ENCODE peak calls at places on chromosomes 13 and 19, in eight cellular contexts. T is kidney tubule cell; F is G401; C is germinal center; A is transverse colon; E is astrocyte of the cerebellum; D is activated naive CD4-positive, alpha-beta T cell treated with anti-CD3 and anti-CD28 coated beads, Interleukin-2, amount 10 ng/mL, durations not matched to agents 7 days and 5 days; Q is activated T-cell treated with anti-CD3 and anti-CD28 coated beads for 1 hour. S is an unnamed sample.

GRCh38 chr19:28948531-28948930 is 264.4 kb downstream of the UQCRFS1 start:
- DNase-seq in T (no peak), F (no peak), C (no peak), A (no peak), E (no peak), D (no peak), Q (no peak), S (no peak)

GRCh38 chr19:2567580-2567979 is 91.7 kb downstream of the GADD45B start:
- DNase-seq in T (no peak), F (no peak), C (no peak), A (peak; percentile 65), E (no peak), D (peak; percentile 47), Q (no peak), S (no peak)

GRCh38 chr13:65656740-65657329 is 1573.3 kb downstream of the PCDH9 start:
- DNase-seq in T (peak; percentile 20), F (no peak), C (no peak), A (no peak), E (no peak), D (no peak), Q (no peak), S (no peak)

GRCh38 chr19:34484328-34484727 is 2.8 kb downstream of the WTIP start:
- DNase-seq in T (no peak), F (no peak), C (no peak), A (no peak), E (no peak), D (no peak), Q (no peak), S (no peak)

GRCh38 chr13:111516712-111517640 is 196.5 kb downstream of the TEX29 start:
- DNase-seq in T (no peak), F (no peak), C (no peak), A (no peak), E (no peak), D (no peak), Q (no peak), S (no peak)

GRCh38 chr19:14434543-14435319 is 1.6 kb downstream of the PKN1 start:
- DNase-seq in T (peak; percentile 90), F (peak; percentile 11), C (no peak), A (peak; percentile 59), E (peak; percentile 12), D (peak; percentile 41), Q (no peak), S (peak; percentile 9)

GRCh38 chr19:16371540-16371986 is 46.9 kb downstream of the KLF2 start:
- DNase-seq in T (no peak), F (no peak), C (peak; percentile 78), A (peak; percentile 90), E (no peak), D (peak; percentile 95), Q (peak; percentile 79), S (peak; percentile 93)

GRCh38 chr19:16106121-16106520 is 5.6 kb upstream of the RAB8A start:
- DNase-seq in T (peak; percentile 87), F (no peak), C (no peak), A (peak; percentile 41), E (no peak), D (no peak), Q (no peak), S (no peak)

GRCh38 chr19:48830965-48831364 is 5.3 kb downstream of the HSD17B14 start:
- DNase-seq in T (no peak), F (no peak), C (no peak), A (no peak), E (no peak), D (no peak), Q (no peak), S (no peak)

GRCh38 chr19:17797397-17798201 is 2.7 kb downstream of the B3GNT3 start:
- DNase-seq in T (peak; percentile 92), F (no peak), C (no peak), A (peak; percentile 89), E (no peak), D (no peak), Q (no peak), S (no peak)

GRCh38 chr19:31177230-31177629 is 172.0 kb downstream of the TSHZ3 start:
- DNase-seq in T (no peak), F (no peak), C (no peak), A (no peak), E (no peak), D (no peak), Q (no peak), S (no peak)

GRCh38 chr13:79548886-79549285 is 67.9 kb downstream of the NDFIP2 start:
- DNase-seq in T (no peak), F (peak; percentile 68), C (no peak), A (no peak), E (peak; percentile 9), D (no peak), Q (no peak), S (no peak)

GRCh38 chr13:99955747-99956472 is 15.7 kb downstream of the ZIC5 start:
- DNase-seq in T (peak; percentile 25), F (peak; percentile 75), C (no peak), A (no peak), E (peak; percentile 62), D (no peak), Q (no peak), S (no peak)

GRCh38 chr13:106499905-106500304 is 35.6 kb downstream of the EFNB2 start:
- DNase-seq in T (no peak), F (no peak), C (peak; percentile 31), A (no peak), E (no peak), D (no peak), Q (no peak), S (no peak)

GRCh38 chr13:23813635-23814034 is 75.6 kb downstream of the MIPEP start:
- DNase-seq in T (no peak), F (no peak), C (no peak), A (no peak), E (no peak), D (no peak), Q (no peak), S (no peak)

GRCh38 chr19:4742717-4743646 is 19.3 kb upstream of the DPP9 start:
- DNase-seq in T (no peak), F (no peak), C (no peak), A (no peak), E (no peak), D (no peak), Q (no peak), S (no peak)

GRCh38 chr13:24220086-24220703 is 59.7 kb downstream of the SPATA13 start:
- DNase-seq in T (peak; percentile 86), F (peak; percentile 77), C (peak; percentile 56), A (peak; percentile 59), E (peak; percentile 76), D (peak; percentile 61), Q (peak; percentile 24), S (peak; percentile 62)

GRCh38 chr19:55096061-55096701 is 20.5 kb downstream of the EPS8L1 start:
- DNase-seq in T (no peak), F (no peak), C (no peak), A (no peak), E (no peak), D (no peak), Q (no peak), S (peak; percentile 43)

GRCh38 chr13:110874508-110874960 is 40.3 kb downstream of the ANKRD10 start:
- DNase-seq in T (peak; percentile 58), F (no peak), C (peak; percentile 38), A (peak; percentile 86), E (peak; percentile 11), D (peak; percentile 68), Q (no peak), S (no peak)

GRCh38 chr13:32587014-32587773 is 942 bp downstream of the PDS5B start:
- DNase-seq in T (peak; percentile 61), F (peak; percentile 48), C (peak; percentile 60), A (peak; percentile 73), E (peak; percentile 27), D (peak; percentile 75), Q (peak; percentile 44), S (peak; percentile 78)

GRCh38 chr19:48194041-48194871 is 23.8 kb downstream of the ZSWIM9 start:
- DNase-seq in T (no peak), F (no peak), C (peak; percentile 68), A (no peak), E (no peak), D (peak; percentile 55), Q (peak; percentile 12), S (no peak)

GRCh38 chr13:25034173-25034572 is 61.8 kb upstream of the PABPC3 start:
- DNase-seq in T (no peak), F (no peak), C (no peak), A (no peak), E (no peak), D (no peak), Q (no peak), S (no peak)

GRCh38 chr13:103371271-103371670 is 305.1 kb upstream of the SLC10A2 start:
- DNase-seq in T (peak; percentile 44), F (no peak), C (no peak), A (no peak), E (peak; percentile 90), D (no peak), Q (no peak), S (no peak)

GRCh38 chr19:27774827-27775226 is 1438.1 kb downstream of the UQCRFS1 start:
- DNase-seq in T (no peak), F (no peak), C (peak; percentile 47), A (no peak), E (no peak), D (peak; percentile 52), Q (no peak), S (no peak)

GRCh38 chr19:14786421-14786851 is 8.1 kb upstream of the ADGRE2 start:
- DNase-seq in T (peak; percentile 7), F (no peak), C (peak; percentile 38), A (no peak), E (no peak), D (no peak), Q (no peak), S (no peak)

GRCh38 chr13:50481936-50482335 is 361.6 kb downstream of the DLEU7 start:
- DNase-seq in T (no peak), F (no peak), C (no peak), A (no peak), E (no peak), D (no peak), Q (no peak), S (no peak)

GRCh38 chr13:110555601-110556223 is 5.8 kb downstream of the RAB20 start:
- DNase-seq in T (peak; percentile 66), F (no peak), C (no peak), A (peak; percentile 44), E (no peak), D (no peak), Q (no peak), S (no peak)

GRCh38 chr13:41008349-41008980 is 10.7 kb downstream of the ELF1 start:
- DNase-seq in T (peak; percentile 27), F (no peak), C (no peak), A (no peak), E (no peak), D (no peak), Q (no peak), S (no peak)

GRCh38 chr13:59823495-59823894 is 340.2 kb downstream of the DIAPH3 start:
- DNase-seq in T (peak; percentile 75), F (peak; percentile 2), C (no peak), A (no peak), E (peak; percentile 1), D (no peak), Q (no peak), S (no peak)

GRCh38 chr19:30692517-30692870 is 320.3 kb downstream of the ZNF536 start:
- DNase-seq in T (no peak), F (no peak), C (no peak), A (no peak), E (no peak), D (no peak), Q (no peak), S (no peak)

GRCh38 chr19:1395194-1396018 is 5.9 kb downstream of the GAMT start:
- DNase-seq in T (no peak), F (no peak), C (no peak), A (no peak), E (no peak), D (no peak), Q (no peak), S (no peak)

GRCh38 chr19:6234527-6234926 is 45.2 kb downstream of the MLLT1 start:
- DNase-seq in T (no peak), F (peak; percentile 70), C (no peak), A (no peak), E (no peak), D (no peak), Q (no peak), S (no peak)

GRCh38 chr19:45873219-45873772 is 9.2 kb downstream of the FOXA3 start:
- DNase-seq in T (no peak), F (no peak), C (no peak), A (no peak), E (no peak), D (no peak), Q (no peak), S (no peak)

GRCh38 chr19:56111601-56112312 is 9.3 kb downstream of the ZNF787 start:
- DNase-seq in T (peak; percentile 73), F (peak; percentile 51), C (peak; percentile 84), A (peak; percentile 86), E (no peak), D (peak; percentile 63), Q (peak; percentile 22), S (peak; percentile 87)